ENCODE peak calls at places on chromosome 18, in seven cellular contexts. T, C, P, N, A, L and V are unnamed samples.

GRCh38 chr18:32271649-32272324 is 81.9 kb downstream of the MEP1B start:
- DNase-seq in P (peak; percentile 14), L (peak; percentile 31), C (no peak), N (peak; percentile 83), T (peak; percentile 3), A (no peak), V (peak; percentile 63)

GRCh38 chr18:28175930-28176673 is 828 bp downstream of the CDH2 start:
- DNase-seq in P (no peak), L (peak; percentile 46), C (no peak), T (no peak), A (peak; percentile 45), N (peak; percentile 62), V (peak; percentile 12)

GRCh38 chr18:76394780-76395476 is 100.1 kb downstream of the ZNF516 start:
- DNase-seq in N (no peak), T (no peak), A (no peak), C (no peak), L (no peak), P (no peak), V (no peak)

GRCh38 chr18:60549338-60549960 is 176.9 kb upstream of the MC4R start:
- DNase-seq in T (peak; percentile 53), A (no peak), N (peak; percentile 89), L (no peak), C (no peak), P (peak; percentile 70), V (peak; percentile 30)

GRCh38 chr18:51236225-51236624 is 38.7 kb upstream of the MEX3C start:
- DNase-seq in A (no peak), C (no peak), T (no peak), P (no peak), L (no peak), N (no peak), V (no peak)

GRCh38 chr18:67269206-67269605 is 247.3 kb downstream of the DSEL start:
- DNase-seq in T (no peak), L (no peak), C (no peak), P (no peak), A (no peak), N (no peak), V (no peak)

GRCh38 chr18:24990548-24991219 is 361.3 kb downstream of the ZNF521 start:
- DNase-seq in N (no peak), T (no peak), L (no peak), P (no peak), C (no peak), A (no peak), V (no peak)

GRCh38 chr18:56728741-56729140 is 77.6 kb downstream of the WDR7 start:
- DNase-seq in P (no peak), T (no peak), L (no peak), C (no peak), N (no peak), A (no peak), V (no peak)

GRCh38 chr18:60893331-60894114 is 439.7 kb upstream of the CDH20 start:
- DNase-seq in A (no peak), L (no peak), T (no peak), C (no peak), P (no peak), N (no peak), V (no peak)

GRCh38 chr18:61901334-61901986 is 8.7 kb upstream of the RNF152 start:
- DNase-seq in A (peak; percentile 32), C (no peak), L (peak; percentile 50), T (no peak), N (peak; percentile 91), P (peak; percentile 32), V (peak; percentile 70)

GRCh38 chr18:14930576-14930975 is 182.6 kb downstream of the ANKRD30B start:
- DNase-seq in P (no peak), C (peak; percentile 21), A (no peak), N (no peak), L (no peak), T (no peak), V (no peak)

GRCh38 chr18:7618821-7619410 is 51.8 kb downstream of the PTPRM start:
- DNase-seq in C (no peak), T (no peak), L (no peak), P (no peak), N (no peak), A (no peak), V (no peak)

GRCh38 chr18:8364385-8364784 is 244.9 kb upstream of the RAB12 start:
- DNase-seq in T (no peak), N (no peak), A (no peak), C (no peak), L (no peak), P (no peak), V (no peak)

GRCh38 chr18:31203086-31203793 is 40.6 kb upstream of the DSC1 start:
- DNase-seq in T (no peak), N (no peak), L (no peak), C (no peak), P (no peak), A (no peak), V (no peak)

GRCh38 chr18:35155403-35156117 is 85.3 kb upstream of the ZNF397 start:
- DNase-seq in N (peak; percentile 47), A (no peak), T (no peak), C (no peak), P (no peak), L (peak; percentile 14), V (no peak)

GRCh38 chr18:60804412-60804811 is 431.8 kb upstream of the MC4R start:
- DNase-seq in N (peak; percentile 88), P (no peak), C (no peak), L (no peak), A (no peak), T (no peak), V (no peak)

GRCh38 chr18:54444309-54444914 is 86.7 kb downstream of the C18orf54 start:
- DNase-seq in P (peak; percentile 40), L (peak; percentile 80), N (peak; percentile 87), A (peak; percentile 49), T (peak; percentile 9), C (no peak), V (peak; percentile 22)

GRCh38 chr18:3455090-3455640 is 5.2 kb downstream of the TGIF1 start:
- DNase-seq in T (no peak), P (no peak), N (peak; percentile 64), L (no peak), C (no peak), A (no peak), V (no peak)

GRCh38 chr18:2981212-2981728 is 31.7 kb downstream of the LPIN2 start:
- DNase-seq in L (no peak), P (peak; percentile 29), T (peak; percentile 81), N (no peak), A (no peak), C (no peak), V (no peak)

GRCh38 chr18:78716022-78716421 is 263.6 kb upstream of the SALL3 start:
- DNase-seq in N (no peak), T (no peak), L (no peak), C (no peak), P (no peak), A (no peak), V (no peak)

GRCh38 chr18:52190195-52190594 is 149.8 kb upstream of the DCC start:
- DNase-seq in L (no peak), P (no peak), N (no peak), T (no peak), C (no peak), A (no peak), V (no peak)

GRCh38 chr18:44732604-44733003 is 51.9 kb downstream of the SETBP1 start:
- DNase-seq in C (no peak), N (peak; percentile 41), A (no peak), P (no peak), L (no peak), T (no peak), V (no peak)

GRCh38 chr18:23716516-23716915 is 27.3 kb downstream of the LAMA3 start:
- DNase-seq in L (peak; percentile 30), C (no peak), T (no peak), A (no peak), P (no peak), N (peak; percentile 43), V (no peak)

GRCh38 chr18:48024009-48024512 is 93.6 kb upstream of the SMAD2 start:
- DNase-seq in N (no peak), A (no peak), P (no peak), T (no peak), L (peak; percentile 1), C (no peak), V (no peak)

GRCh38 chr18:44602845-44603244 is 77.8 kb upstream of the SETBP1 start:
- DNase-seq in C (no peak), P (no peak), A (no peak), T (no peak), L (no peak), N (no peak), V (no peak)

GRCh38 chr18:59272971-59273935 is at the start of gene RAX:
- DNase-seq in L (peak; percentile 94), P (no peak), C (no peak), T (no peak), A (peak; percentile 60), N (peak; percentile 95), V (peak; percentile 73)
- TF ChIP-seq CTCF in L (no peak), P (no peak), C (no peak), T (peak; percentile 18), A (peak; percentile 59), N (peak; percentile 54), V (peak; percentile 7)

DNA sequence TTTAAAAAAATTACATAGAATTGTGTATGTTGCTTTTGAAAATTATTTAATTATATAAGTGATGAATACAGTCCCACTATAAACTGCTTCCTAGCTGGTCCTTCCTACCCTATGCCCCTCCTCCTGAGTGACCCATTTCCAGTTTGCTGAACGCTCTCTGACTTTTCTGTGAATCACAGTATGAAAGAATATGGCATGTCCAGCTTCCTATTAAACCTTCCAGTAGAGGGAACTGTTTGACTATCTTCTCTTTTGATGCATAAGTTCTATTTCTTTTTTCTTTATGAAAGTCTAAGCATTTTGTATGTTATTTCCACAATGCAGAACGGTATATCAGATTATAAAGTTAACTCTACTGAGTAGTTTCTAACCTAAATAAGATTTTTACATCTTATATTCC is 41.3 kb downstream of the PSMG2 start:
- DNase-seq in C (no peak), P (peak; percentile 74), T (no peak), L (no peak), N (peak; percentile 28), A (no peak), V (peak; percentile 68)
- TF ChIP-seq CTCF in C (peak; percentile 28), P (peak; percentile 94), T (peak; percentile 46), L (no peak), N (peak; percentile 47), A (peak; percentile 40), V (peak; percentile 58)

DNA sequence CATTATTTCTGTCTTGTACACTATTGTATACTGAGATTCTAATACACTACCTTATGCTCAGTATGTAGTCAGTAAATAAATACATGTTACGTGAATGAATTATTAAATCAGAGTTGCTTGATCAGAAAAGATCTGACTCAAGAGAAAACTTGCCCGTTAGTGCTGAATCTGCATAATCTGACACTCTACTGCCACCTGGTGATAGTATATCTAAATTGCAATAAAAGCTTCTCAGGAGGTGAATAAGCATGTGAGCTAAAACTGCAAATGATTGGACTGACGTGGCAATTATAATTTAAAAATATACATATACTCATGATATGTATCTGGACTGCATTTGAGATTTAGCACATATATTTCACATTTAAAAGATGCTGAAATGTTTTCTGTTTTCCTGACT is 70.4 kb downstream of the KIAA1328 start:
- DNase-seq in T (no peak), P (peak; percentile 11), A (no peak), N (peak; percentile 79), L (no peak), C (no peak), V (no peak)
- TF ChIP-seq CTCF in T (no peak), P (peak; percentile 70), A (peak; percentile 35), N (peak; percentile 75), L (peak; percentile 42), C (no peak), V (peak; percentile 15)

DNA sequence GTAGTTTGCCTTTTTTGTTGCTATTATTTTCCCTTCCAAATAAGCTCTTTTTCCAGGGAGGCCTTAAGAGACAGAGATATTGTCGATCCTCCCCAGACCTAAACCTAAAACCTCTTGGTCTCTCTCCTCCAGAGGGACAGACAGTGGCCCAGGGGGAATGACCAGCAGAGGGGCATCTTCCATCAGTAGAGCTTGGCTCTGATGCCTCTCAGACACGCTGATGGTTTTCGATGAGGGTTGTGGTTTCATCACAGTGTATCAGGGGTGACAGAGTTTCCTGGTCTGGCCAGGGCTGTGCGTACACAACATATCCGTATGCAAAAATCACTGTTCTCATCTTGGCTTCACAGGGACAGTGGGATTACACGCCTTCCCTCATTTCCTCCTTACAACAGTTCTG is 68.6 kb downstream of the GATA6 start:
- DNase-seq in A (no peak), T (no peak), P (no peak), C (no peak), N (peak; percentile 3), L (no peak), V (no peak)
- TF ChIP-seq CTCF in A (no peak), T (no peak), P (no peak), C (no peak), N (no peak), L (no peak), V (no peak)